ENCODE peak calls at places on chromosomes 4 and X, in seven cellular contexts. J is astrocyte, I is hepatocyte, A is fibroblast of lung, H is PC-3, Z is MM.1S, O is HCT116. S is an unnamed sample.

GRCh38 chrX:104112326-104112951 is at the start of gene ZCCHC18:
- DNase-seq in O (no peak), J (peak), A (peak), Z (peak), I (peak), H (peak), S (peak)

GRCh38 chrX:41621236-41621651 is 67.5 kb upstream of the GPR34 start:
- DNase-seq in H (peak), J (peak), Z (no peak), A (no peak), I (peak), O (no peak), S (peak)

GRCh38 chr4:126051709-126052424 is 737.1 kb downstream of the FAT4 start:
- DNase-seq in H (peak), A (peak), I (peak), Z (no peak), J (peak), O (no peak), S (peak)

GRCh38 chr4:113809313-113809712 is 47.8 kb upstream of the CAMK2D start:
- DNase-seq in J (no peak), H (no peak), A (peak), I (no peak), Z (no peak), O (no peak), S (peak)

GRCh38 chr4:145440292-145441007 is 41.2 kb upstream of the SMAD1 start:
- DNase-seq in A (no peak), I (peak), O (no peak), H (peak), J (no peak), Z (no peak), S (no peak)

GRCh38 chr4:105551968-105552746 is at the start of gene ARHGEF38:
- DNase-seq in O (no peak), I (peak), H (peak), Z (peak), J (peak), A (peak), S (peak)

GRCh38 chr4:130249002-130249401 is 1153.0 kb downstream of the C4orf33 start:
- DNase-seq in I (no peak), O (no peak), A (no peak), J (no peak), H (no peak), Z (no peak), S (no peak)

GRCh38 chr4:181766061-181766460 is 477.1 kb upstream of the TENM3 start:
- DNase-seq in H (no peak), O (no peak), A (no peak), J (no peak), I (no peak), Z (no peak), S (no peak)

GRCh38 chrX:68646421-68646820 is 1.0 kb upstream of the STARD8 start:
- DNase-seq in J (no peak), O (no peak), I (no peak), H (no peak), A (no peak), Z (no peak), S (no peak)

GRCh38 chrX:15511563-15511962 is 11.0 kb downstream of the BMX start:
- DNase-seq in I (no peak), A (no peak), J (no peak), O (no peak), H (peak), Z (no peak), S (peak)

GRCh38 chr4:159160242-159160641 is 57.4 kb downstream of the RAPGEF2 start:
- DNase-seq in Z (no peak), J (no peak), H (no peak), I (no peak), O (no peak), A (no peak), S (no peak)

GRCh38 chrX:3548743-3549441 is 164.6 kb downstream of the PRKX start:
- DNase-seq in H (peak), O (peak), A (peak), Z (no peak), J (peak), I (peak), S (peak)

GRCh38 chr4:95023110-95023509 is 265.4 kb downstream of the BMPR1B start:
- DNase-seq in O (no peak), J (no peak), I (no peak), H (peak), A (peak), Z (no peak), S (no peak)

GRCh38 chrX:141903400-141904155 is at the start of gene MAGEC1:
- DNase-seq in J (no peak), H (no peak), Z (no peak), I (no peak), O (no peak), A (no peak), S (no peak)

GRCh38 chr4:140046037-140046436 is 107.9 kb downstream of the MAML3 start:
- DNase-seq in O (no peak), I (no peak), H (no peak), Z (no peak), J (no peak), A (peak), S (no peak)
- H3K4me3 ChIP-seq in O (no peak), I (no peak), H (no peak), Z (no peak), J (no peak), A (no peak), S (no peak)

DNA sequence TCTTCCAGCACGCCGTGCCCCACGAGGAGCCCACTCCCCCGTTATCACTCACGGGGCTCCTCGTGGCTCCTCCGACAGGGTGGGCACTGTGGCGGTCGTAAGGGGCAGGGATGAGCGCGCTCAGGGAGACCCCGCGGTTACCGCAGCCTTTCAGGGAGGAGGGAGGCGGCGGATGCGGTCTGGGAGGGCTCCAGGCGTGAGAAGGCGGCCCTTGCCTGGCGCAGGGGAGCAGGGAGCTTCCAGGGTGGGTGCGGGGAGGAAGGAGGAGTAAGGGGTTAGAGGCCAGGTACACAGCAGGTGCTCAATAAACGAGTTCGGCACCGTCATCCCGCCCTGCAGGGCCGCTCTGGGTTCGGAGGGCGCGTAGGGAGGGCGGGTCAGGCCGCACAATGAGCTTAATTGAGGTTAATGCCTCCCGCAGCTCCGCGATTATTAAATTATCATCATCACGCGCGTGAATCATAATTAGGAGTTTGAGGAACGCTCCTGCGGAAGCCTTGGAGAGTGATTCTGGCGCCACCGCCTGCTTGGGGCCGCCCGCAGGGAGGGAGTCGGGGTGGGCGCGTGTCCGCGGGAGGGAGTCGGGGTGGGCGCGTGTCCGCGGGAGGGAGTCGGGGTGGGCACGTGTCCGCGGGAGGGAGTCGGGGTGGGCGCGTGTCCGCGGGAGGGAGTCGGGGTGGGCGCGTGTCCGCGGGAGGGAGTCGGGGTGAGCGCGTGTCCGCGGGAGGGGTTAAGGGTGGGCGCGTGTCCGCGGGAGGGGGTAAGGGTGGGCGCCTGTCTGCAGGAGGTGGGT is 7.6 kb upstream of the NKX1-1 start:
- DNase-seq in Z (no peak), H (no peak), A (no peak), I (no peak), J (no peak), O (no peak), S (no peak)
- TF ChIP-seq EZH2 in Z (no peak), H (no peak), A (no peak), I (no peak), J (peak), O (no peak), S (no peak)

GRCh38 chr4:121380448-121381147 is at the start of gene QRFPR:
- DNase-seq in O (no peak), A (no peak), I (peak), H (no peak), Z (peak), J (no peak), S (peak)
- H3K4me3 ChIP-seq in O (no peak), A (no peak), I (peak), H (no peak), Z (peak), J (peak), S (peak)

GRCh38 chrX:154401045-154401799 is 3.0 kb downstream of the RPL10 start:
- DNase-seq in H (peak), Z (no peak), O (no peak), A (peak), J (peak), I (peak), S (no peak)
- TF ChIP-seq EZH2 in H (no peak), Z (no peak), O (no peak), A (no peak), J (no peak), I (no peak), S (no peak)